ENCODE peak calls at places on chromosome 2, in eight cellular contexts. P is PC-3; N is brain microvascular endothelial cell; F is CD4-positive, alpha-beta memory T cell; M is fibroblast of villous mesenchyme; A is choroid plexus epithelial cell; C is right lobe of liver; I is skeletal muscle cell. G is an unnamed sample.

GRCh38 chr2:191538334-191538910 is 139.5 kb upstream of the NABP1 start:
- DNase-seq in A (no peak), F (no peak), N (no peak), I (no peak), M (no peak), C (no peak), P (no peak), G (no peak)

GRCh38 chr2:26618611-26619010 is 22.6 kb downstream of the CIB4 start:
- DNase-seq in M (no peak), C (no peak), A (no peak), F (no peak), N (no peak), I (no peak), P (no peak), G (no peak)

GRCh38 chr2:88590998-88591613 is 36.2 kb downstream of the EIF2AK3 start:
- DNase-seq in F (peak; percentile 43), C (no peak), M (peak; percentile 74), I (peak; percentile 25), N (peak; percentile 48), A (peak; percentile 85), P (peak; percentile 82), G (peak; percentile 77)

GRCh38 chr2:164694275-164694695 is 73.0 kb upstream of the GRB14 start:
- DNase-seq in A (no peak), P (peak; percentile 39), C (no peak), F (no peak), M (no peak), N (no peak), I (no peak), G (no peak)

GRCh38 chr2:109710505-109711229 is 83.4 kb upstream of the RGPD5 start:
- DNase-seq in P (no peak), M (no peak), F (no peak), I (no peak), C (no peak), N (no peak), A (no peak), G (no peak)

GRCh38 chr2:152566034-152566727 is 151.1 kb downstream of the PRPF40A start:
- DNase-seq in M (peak; percentile 68), P (no peak), N (no peak), C (no peak), F (no peak), A (no peak), I (no peak), G (no peak)

GRCh38 chr2:157838442-157839161 is 37.5 kb downstream of the ACVR1 start:
- DNase-seq in M (peak; percentile 87), F (no peak), A (peak; percentile 92), C (peak; percentile 64), P (peak; percentile 71), N (peak; percentile 79), I (peak; percentile 79), G (peak; percentile 91)

GRCh38 chr2:96881349-96882195 is 11.7 kb upstream of the SEMA4C start:
- DNase-seq in P (no peak), A (peak; percentile 21), I (no peak), F (no peak), N (no peak), C (no peak), M (no peak), G (no peak)

GRCh38 chr2:109659356-109660045 is 45.3 kb downstream of the SOWAHC start:
- DNase-seq in A (no peak), C (no peak), I (no peak), P (no peak), N (no peak), M (no peak), F (no peak), G (no peak)

GRCh38 chr2:95392730-95393455 is 9.6 kb upstream of the FAHD2A start:
- DNase-seq in N (no peak), P (no peak), A (no peak), F (no peak), I (no peak), M (no peak), C (peak; percentile 61), G (no peak)

GRCh38 chr2:188367164-188367563 is 75.5 kb downstream of the GULP1 start:
- DNase-seq in M (no peak), F (no peak), C (no peak), I (no peak), A (peak; percentile 1), N (no peak), P (no peak), G (no peak)

GRCh38 chr2:148534416-148535205 is 109.9 kb upstream of the EPC2 start:
- DNase-seq in N (no peak), P (no peak), C (no peak), M (peak; percentile 44), F (no peak), A (no peak), I (no peak), G (no peak)

GRCh38 chr2:204110250-204111183 is 174.0 kb downstream of the ICOS start:
- DNase-seq in F (peak; percentile 60), I (no peak), P (no peak), N (peak; percentile 47), A (peak; percentile 69), C (no peak), M (peak; percentile 68), G (peak; percentile 84)

GRCh38 chr2:27681844-27682243 is 18.2 kb downstream of the SLC4A1AP start:
- DNase-seq in N (peak; percentile 63), F (no peak), I (no peak), M (peak; percentile 53), P (no peak), C (no peak), A (peak; percentile 83), G (no peak)

GRCh38 chr2:100015849-100016248 is 126.5 kb downstream of the AFF3 start:
- DNase-seq in N (no peak), A (no peak), F (no peak), I (no peak), C (no peak), P (no peak), M (no peak), G (no peak)

GRCh38 chr2:228352048-228352447 is 170.6 kb upstream of the SPHKAP start:
- DNase-seq in F (no peak), A (no peak), I (no peak), P (no peak), M (no peak), C (no peak), N (no peak), G (no peak)

GRCh38 chr2:54708584-54709340 is 14.7 kb upstream of the EML6 start:
- DNase-seq in I (no peak), M (peak; percentile 12), A (peak; percentile 37), C (peak; percentile 61), N (no peak), P (no peak), F (no peak), G (peak; percentile 28)

GRCh38 chr2:28702415-28702859 is 49.2 kb upstream of the PPP1CB start:
- DNase-seq in A (no peak), F (no peak), N (no peak), M (no peak), I (no peak), P (no peak), C (peak; percentile 53), G (no peak)

GRCh38 chr2:182186132-182186735 is 200.6 kb downstream of the PPP1R1C start:
- DNase-seq in I (no peak), M (peak; percentile 53), F (peak; percentile 24), A (peak; percentile 59), N (no peak), C (no peak), P (peak; percentile 86), G (peak; percentile 67)

GRCh38 chr2:182187130-182187529 is 201.5 kb downstream of the PPP1R1C start:
- DNase-seq in P (no peak), I (no peak), M (no peak), N (no peak), A (no peak), C (no peak), F (no peak), G (no peak)

GRCh38 chr2:182182436-182182835 is 196.8 kb downstream of the PPP1R1C start:
- DNase-seq in N (no peak), I (no peak), C (no peak), F (no peak), M (no peak), P (no peak), A (peak; percentile 26), G (peak; percentile 93)

GRCh38 chr2:182181381-182181780 is 195.7 kb downstream of the PPP1R1C start:
- DNase-seq in N (no peak), A (no peak), I (no peak), F (no peak), M (no peak), P (no peak), C (no peak), G (no peak)
- H3K4me3 ChIP-seq in N (no peak overlapping the region), A (no peak overlapping the region), I (no peak overlapping the region), F (no peak overlapping the region), M (no peak overlapping the region), P (no peak overlapping the region), C (no peak overlapping the region), G (no peak overlapping the region)

GRCh38 chr2:43407826-43408783 is 181.7 kb upstream of the ZFP36L2 start:
- DNase-seq in I (no peak), M (peak; percentile 49), F (no peak), A (no peak), C (no peak), N (no peak), P (no peak), G (no peak)
- H3K4me3 ChIP-seq in I (no peak overlapping the region), M (no peak overlapping the region), F (no peak overlapping the region), A (no peak overlapping the region), C (no peak overlapping the region), N (no peak overlapping the region), P (no peak overlapping the region), G (no peak overlapping the region)

DNA sequence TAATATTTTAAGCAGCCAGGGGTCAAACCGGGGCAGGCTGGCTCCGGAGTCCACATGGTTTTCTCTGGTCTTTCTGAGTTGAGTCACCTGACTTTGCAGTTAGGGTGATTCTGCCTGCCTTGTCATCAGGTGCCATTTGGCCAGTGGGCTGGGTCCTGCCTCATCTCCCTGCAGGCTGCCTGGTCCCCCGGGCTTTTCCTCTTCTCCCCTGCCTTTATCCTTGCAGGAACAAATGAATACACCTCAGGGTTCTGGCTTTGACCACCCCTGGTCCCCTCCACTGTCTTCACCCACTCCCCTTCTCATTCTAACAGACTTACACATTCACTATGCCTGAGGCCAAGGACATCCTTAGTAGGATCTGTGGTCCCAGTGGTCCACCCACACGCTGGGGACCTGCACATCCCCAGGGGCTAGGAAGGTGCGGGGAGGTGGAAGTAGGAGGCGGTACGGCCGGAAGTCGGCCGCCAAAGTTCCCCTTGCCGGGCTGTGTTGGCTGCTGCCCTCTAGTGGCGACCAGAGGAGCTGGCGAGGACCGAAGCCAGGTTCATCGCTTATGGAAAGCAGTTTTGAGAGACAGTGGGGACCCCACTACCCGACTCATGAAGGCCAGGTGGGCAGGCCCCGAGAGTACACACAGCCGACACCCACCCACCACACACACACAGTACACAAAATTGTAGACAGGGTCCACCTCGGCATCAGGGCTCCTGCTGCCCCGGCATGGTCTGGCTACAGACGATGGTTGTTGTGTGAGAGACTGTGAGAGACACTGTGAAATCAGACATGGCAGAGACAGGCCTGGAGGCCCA is 6.3 kb upstream of the TEX261 start:
- DNase-seq in I (no peak), M (peak; percentile 67), P (peak; percentile 65), A (peak; percentile 76), F (peak; percentile 78), C (peak; percentile 78), N (peak; percentile 49), G (peak; percentile 43)
- H3K4me3 ChIP-seq in I (peak overlapping the region; percentile 21), M (peak overlapping the region; percentile 26), P (peak overlapping the region; percentile 36), A (peak overlapping the region; percentile 51), F (peak overlapping the region; percentile 13), C (peak overlapping the region; percentile 44), N (peak overlapping the region; percentile 46), G (no peak overlapping the region)

DNA sequence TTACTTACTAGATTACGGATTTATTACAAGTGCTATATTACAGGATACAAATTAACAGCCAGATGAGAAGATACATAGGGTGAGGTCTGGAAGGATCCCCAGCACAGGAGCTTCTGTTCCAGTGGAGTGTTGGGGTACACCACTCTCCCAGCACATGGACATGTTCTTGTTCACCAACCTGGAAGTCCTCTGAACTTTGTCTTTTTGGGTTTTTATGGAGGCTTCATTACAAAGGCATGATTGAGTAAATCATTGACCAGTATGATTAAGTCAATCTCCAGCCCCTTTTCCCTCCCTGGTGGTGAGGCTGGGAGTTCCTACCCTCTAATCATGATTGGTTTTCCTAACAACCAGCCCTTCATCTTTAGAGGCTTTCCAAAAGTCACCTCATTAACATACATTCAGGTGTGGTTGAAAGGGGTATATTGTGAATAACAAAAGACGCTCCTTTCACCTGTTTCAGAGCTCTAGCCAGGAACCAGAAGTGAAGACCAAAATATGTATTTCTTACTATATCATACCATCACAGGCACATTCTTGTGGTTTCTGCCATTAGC is 38.3 kb downstream of the APLF start:
- DNase-seq in F (no peak), I (no peak), N (no peak), M (no peak), P (no peak), A (no peak), C (no peak), G (no peak)
- H3K4me3 ChIP-seq in F (peak overlapping the region; percentile 17), I (no peak overlapping the region), N (no peak overlapping the region), M (no peak overlapping the region), P (no peak overlapping the region), A (no peak overlapping the region), C (peak overlapping the region; percentile 38), G (no peak overlapping the region)

G was measured in endothelial cell of umbilical vein.